ENCODE peak calls at places on chromosome 5, in four cellular contexts. O, K, U and J are unnamed samples.

GRCh38 chr5:172133359-172134029 is 54.5 kb downstream of the STK10 start:
- DNase-seq in K (no peak), O (no peak), U (no peak), J (no peak)

GRCh38 chr5:84370176-84370575 is 14.5 kb downstream of the EDIL3 start:
- DNase-seq in U (no peak), O (no peak), K (no peak), J (no peak)

GRCh38 chr5:139232161-139232724 is 34.1 kb upstream of the SIL1 start:
- DNase-seq in U (no peak), K (no peak), O (no peak), J (no peak)

GRCh38 chr5:76791461-76791860 is 27.4 kb upstream of the F2RL1 start:
- DNase-seq in U (no peak), K (no peak), O (no peak), J (no peak)

GRCh38 chr5:160799160-160799559 is 52.9 kb downstream of the ATP10B start:
- DNase-seq in K (no peak), O (no peak), U (no peak), J (no peak)

GRCh38 chr5:102866315-102866693 is 111.2 kb downstream of the PAM start:
- DNase-seq in U (no peak), K (no peak), O (no peak), J (no peak)

GRCh38 chr5:21236896-21237830 is 1249.2 kb upstream of the CDH18 start:
- DNase-seq in U (no peak), O (no peak), K (no peak), J (peak; percentile 57)

GRCh38 chr5:135160036-135160675 is 126.1 kb upstream of the PITX1 start:
- DNase-seq in O (no peak), U (no peak), K (no peak), J (no peak)

GRCh38 chr5:172887735-172888134 is 53.7 kb downstream of the ERGIC1 start:
- DNase-seq in K (no peak), O (no peak), U (no peak), J (peak; percentile 98)

GRCh38 chr5:178277866-178278265 is 45.3 kb upstream of the PHYKPL start:
- DNase-seq in O (no peak), K (no peak), U (no peak), J (no peak)

GRCh38 chr5:164191240-164191639 is 685.8 kb downstream of the MAT2B start:
- DNase-seq in O (no peak), U (no peak), K (no peak), J (peak; percentile 67)

DNA sequence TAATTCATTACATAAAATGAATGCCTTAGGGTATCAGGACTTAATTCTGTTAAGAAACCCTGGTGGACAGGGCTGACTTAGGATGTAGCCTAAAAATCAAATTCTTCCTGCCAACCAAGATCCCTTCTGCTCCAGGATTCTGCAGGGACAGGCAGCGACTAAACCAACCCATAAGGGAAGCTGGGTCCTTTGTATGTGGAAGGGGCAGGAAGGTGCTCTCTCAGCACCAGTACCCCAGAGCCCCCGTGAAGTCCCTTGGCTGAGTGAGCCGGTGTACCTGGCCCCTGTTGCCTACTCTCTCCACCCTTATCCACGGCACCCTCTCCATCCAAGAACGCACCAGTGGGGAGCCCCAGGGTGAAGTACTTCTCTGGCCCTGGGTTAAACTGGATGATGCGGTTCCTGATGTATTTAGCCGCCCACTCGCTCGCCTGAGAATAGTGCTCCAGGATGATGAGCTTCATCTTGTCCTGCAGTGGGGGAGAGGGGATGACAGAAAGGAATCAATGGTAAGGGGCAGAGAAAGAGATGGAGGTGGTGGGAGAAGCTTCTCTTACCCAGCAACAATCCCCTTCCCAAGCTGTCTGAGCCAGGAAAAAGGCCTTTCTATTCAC is 1.1 kb downstream of the GNPDA1 start:
- DNase-seq in U (no peak), K (no peak), O (no peak), J (no peak)
- H3K4me3 ChIP-seq in U (peak overlapping the region; percentile 77), K (peak overlapping the region; percentile 67), O (peak overlapping the region; percentile 89), J (no peak overlapping the region)

GRCh38 chr5:131381792-131382191 is 117.9 kb downstream of the CDC42SE2 start:
- DNase-seq in U (no peak), K (no peak), O (no peak), J (no peak)
- H3K4me3 ChIP-seq in U (no peak overlapping the region), K (peak overlapping the region; percentile 14), O (no peak overlapping the region), J (no peak overlapping the region)

GRCh38 chr5:10353241-10354047 is at the start of gene MARCHF6:
- DNase-seq in K (peak; percentile 96), U (peak; percentile 93), O (peak; percentile 93), J (peak; percentile 98)

GRCh38 chr5:10354048-10354872 is 765 bp downstream of the MARCHF6 start:
- DNase-seq in U (peak; percentile 40), K (peak; percentile 24), O (peak; percentile 74), J (peak; percentile 75)

GRCh38 chr5:10352404-10353240 is 873 bp upstream of the MARCHF6 start:
- DNase-seq in U (no peak), K (no peak), O (no peak), J (peak; percentile 40)

GRCh38 chr5:10351882-10352395 is 1.6 kb upstream of the MARCHF6 start:
- DNase-seq in K (no peak), U (no peak), O (no peak), J (no peak)

GRCh38 chr5:10355071-10355889 is 1.8 kb downstream of the MARCHF6 start:
- DNase-seq in U (no peak), O (no peak), K (no peak), J (no peak)
- H3K4me3 ChIP-seq in U (peak overlapping the region; percentile 99), O (peak overlapping the region; percentile 91), K (peak overlapping the region; percentile 72), J (peak overlapping the region; percentile 90)

GRCh38 chr5:131997026-131997726 is 14.3 kb downstream of the ACSL6 start:
- DNase-seq in K (no peak), U (no peak), O (no peak), J (no peak)

GRCh38 chr5:131997727-131998117 is 13.7 kb downstream of the ACSL6 start:
- DNase-seq in U (no peak), K (no peak), O (no peak), J (no peak)

GRCh38 chr5:131999041-131999440 is 12.4 kb downstream of the ACSL6 start:
- DNase-seq in U (no peak), O (no peak), K (no peak), J (no peak)

GRCh38 chr5:131999471-131999931 is 12.0 kb downstream of the ACSL6 start:
- DNase-seq in K (no peak), O (no peak), U (no peak), J (no peak)

DNA sequence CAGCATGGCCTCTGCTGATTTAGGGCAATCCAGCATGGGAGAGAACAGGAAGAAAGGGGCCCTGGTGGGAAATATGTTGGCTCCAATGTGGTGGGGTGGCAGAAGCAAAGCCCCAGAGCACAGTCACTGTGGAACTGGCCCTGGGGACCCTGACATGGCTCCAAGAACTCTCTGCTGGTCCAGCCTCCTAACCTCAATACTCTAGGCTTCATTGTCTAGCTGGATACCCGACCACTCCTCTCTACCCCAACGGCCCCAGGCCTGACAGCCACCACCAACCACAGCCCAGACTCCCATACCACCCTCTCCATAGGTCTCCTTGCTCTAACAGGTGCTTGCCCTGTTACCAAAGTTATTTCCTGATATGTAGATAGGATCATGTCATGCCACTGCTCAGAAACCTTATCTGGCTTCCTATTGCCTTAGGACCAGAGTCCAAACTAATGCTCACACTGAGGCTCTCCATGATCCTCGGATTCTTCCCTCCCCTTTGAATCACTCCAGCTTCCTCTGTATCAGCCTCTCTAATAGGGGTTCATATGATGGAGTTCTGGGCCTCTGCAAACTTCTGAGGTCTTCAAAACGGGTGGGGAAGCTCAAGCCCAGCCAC is 12.9 kb downstream of the ACSL6 start:
- DNase-seq in U (no peak), K (no peak), O (no peak), J (no peak)
- H3K4me3 ChIP-seq in U (no peak overlapping the region), K (no peak overlapping the region), O (no peak overlapping the region), J (no peak overlapping the region)

GRCh38 chr5:157952374-157952685 is 93.4 kb upstream of the CLINT1 start:
- DNase-seq in K (no peak), U (no peak), O (no peak), J (no peak)

GRCh38 chr5:157951673-157952373 is 92.9 kb upstream of the CLINT1 start:
- DNase-seq in K (no peak), U (no peak), O (no peak), J (peak; percentile 29)

GRCh38 chr5:157947156-157947555 is 88.2 kb upstream of the CLINT1 start:
- DNase-seq in O (no peak), U (no peak), K (no peak), J (no peak)

GRCh38 chr5:157949520-157949919 is 90.6 kb upstream of the CLINT1 start:
- DNase-seq in U (no peak), O (no peak), K (no peak), J (no peak)

DNA sequence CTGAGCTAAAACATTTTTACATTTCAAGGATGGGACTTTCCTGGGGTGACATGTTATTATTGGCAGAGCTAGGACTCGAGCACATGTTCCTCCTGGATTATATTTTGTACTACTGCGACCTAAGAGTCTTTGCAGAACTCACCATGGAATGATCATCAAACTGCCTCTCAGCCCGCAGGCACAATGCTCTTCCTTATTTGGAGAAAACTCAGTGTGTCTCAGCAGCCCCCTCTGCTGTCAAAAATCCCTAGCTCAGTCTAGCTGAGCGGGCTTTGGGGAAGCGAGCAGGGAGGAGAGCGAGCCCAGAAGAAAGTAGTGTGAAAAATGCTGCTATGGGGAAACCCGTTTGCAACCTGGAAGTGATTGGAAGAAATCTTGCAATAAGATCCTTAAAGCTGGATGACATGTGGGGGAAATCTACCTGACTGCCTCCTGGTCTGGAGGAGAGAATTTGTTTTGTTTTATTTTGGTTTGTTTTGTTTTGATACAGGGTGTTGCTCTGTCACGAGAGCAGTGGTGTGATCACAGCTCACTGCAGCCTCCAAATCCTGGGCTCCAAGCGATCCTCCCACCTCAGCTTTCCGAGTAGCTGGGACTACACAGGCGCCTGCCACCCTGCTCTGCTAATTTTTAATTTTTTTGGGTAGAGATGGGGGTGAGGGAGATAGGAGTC is 89.9 kb upstream of the CLINT1 start:
- DNase-seq in O (peak; percentile 92), U (peak; percentile 95), K (peak; percentile 64), J (peak; percentile 96)
- H3K4me3 ChIP-seq in O (peak overlapping the region; percentile 23), U (no peak overlapping the region), K (no peak overlapping the region), J (no peak overlapping the region)

GRCh38 chr5:32501623-32502022 is 57.1 kb upstream of the ZFR start:
- DNase-seq in O (no peak), U (no peak), K (no peak), J (peak; percentile 18)
- H3K4me3 ChIP-seq in O (no peak overlapping the region), U (no peak overlapping the region), K (no peak overlapping the region), J (no peak overlapping the region)

GRCh38 chr5:36723921-36724320 is 117.5 kb downstream of the SLC1A3 start:
- DNase-seq in K (no peak), O (no peak), U (no peak), J (no peak)
- H3K4me3 ChIP-seq in K (no peak overlapping the region), O (no peak overlapping the region), U (no peak overlapping the region), J (no peak overlapping the region)

GRCh38 chr5:108727639-108728565 is 19.8 kb upstream of the FER start:
- DNase-seq in K (peak; percentile 33), U (peak; percentile 89), O (peak; percentile 94), J (peak; percentile 96)

GRCh38 chr5:108728566-108729305 is 19.0 kb upstream of the FER start:
- DNase-seq in K (peak; percentile 48), O (no peak), U (peak; percentile 21), J (no peak)

GRCh38 chr5:108730617-108731340 is 16.9 kb upstream of the FER start:
- DNase-seq in O (no peak), U (no peak), K (no peak), J (no peak)

GRCh38 chr5:108727154-108727638 is 20.5 kb upstream of the FER start:
- DNase-seq in K (no peak), U (peak; percentile 38), O (no peak), J (peak; percentile 31)

DNA sequence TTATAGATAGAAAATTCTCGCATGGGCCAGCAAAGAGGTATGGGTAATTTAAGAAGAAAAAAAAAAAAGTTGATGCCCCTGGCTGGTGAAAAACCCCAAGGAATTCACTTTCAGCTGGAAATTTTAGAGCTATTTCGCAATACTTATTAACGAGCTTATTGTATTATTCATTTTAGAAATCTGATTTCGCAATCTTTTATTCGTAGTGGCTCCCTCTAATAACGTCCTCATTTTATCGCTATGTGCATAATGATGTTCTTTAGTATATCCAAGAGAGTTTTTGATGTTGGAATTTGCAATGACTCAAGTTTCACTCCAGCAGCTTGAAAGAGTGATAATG is 18.4 kb upstream of the FER start:
- DNase-seq in K (no peak), O (no peak), U (no peak), J (no peak)
- H3K4me3 ChIP-seq in K (no peak overlapping the region), O (no peak overlapping the region), U (peak overlapping the region; percentile 77), J (no peak overlapping the region)